ENCODE peak calls at places on chromosomes 13 and 19, in four cellular contexts. I is H9; V is CD4-positive, CD25-positive, alpha-beta regulatory T cell; R is T1000. M is an unnamed sample.
A peak's percentile ranks its signal among the peaks of the same experiment; 100 is the strongest.

GRCh38 chr19:36418287-36419001 is at the start of gene ZFP82:
- DNase-seq in I (peak; percentile 91), V (peak; percentile 73), R (peak; percentile 84), M (peak; percentile 67)

GRCh38 chr19:52722062-52723005 is 12.5 kb downstream of the ZNF611 start:
- DNase-seq in I (no peak), V (no peak), R (peak; percentile 76), M (peak; percentile 98)

GRCh38 chr13:44052843-44053607 is 173.3 kb downstream of the LACC1 start:
- DNase-seq in I (peak; percentile 42), V (no peak), R (no peak), M (peak; percentile 22)

GRCh38 chr13:39119422-39119821 is 81.2 kb downstream of the NHLRC3 start:
- DNase-seq in I (no peak), V (no peak), R (no peak), M (no peak)

GRCh38 chr13:46516624-46517318 is 36.2 kb upstream of the LRCH1 start:
- DNase-seq in I (no peak), V (no peak), R (no peak), M (no peak)

GRCh38 chr13:46831588-46832194 is 34.7 kb upstream of the ESD start:
- DNase-seq in I (no peak), V (no peak), R (no peak), M (peak; percentile 64)

GRCh38 chr19:38711726-38712153 is 32.5 kb downstream of the CAPN12 start:
- DNase-seq in I (no peak), V (no peak), R (peak; percentile 90), M (no peak)

GRCh38 chr13:56586966-56587365 is 553.8 kb upstream of the PRR20A start:
- DNase-seq in I (no peak), V (no peak), R (no peak), M (no peak)

GRCh38 chr13:30731658-30732390 is 3.5 kb upstream of the ALOX5AP start:
- DNase-seq in I (no peak), V (no peak), R (no peak), M (no peak)

GRCh38 chr13:49308104-49308875 is 60.6 kb downstream of the CDADC1 start:
- DNase-seq in I (no peak), V (no peak), R (no peak), M (peak; percentile 53)

GRCh38 chr19:41311072-41311471 is 1.1 kb downstream of the CCDC97 start:
- DNase-seq in I (no peak), V (no peak), R (no peak), M (peak; percentile 18)

GRCh38 chr13:67267136-67267535 is 37.0 kb upstream of the PCDH9 start:
- DNase-seq in I (no peak), V (no peak), R (no peak), M (no peak)

GRCh38 chr19:42140125-42140754 is 8.0 kb upstream of the POU2F2 start:
- DNase-seq in I (peak; percentile 90), V (no peak), R (peak; percentile 29), M (peak; percentile 74)

GRCh38 chr19:43532571-43532961 is 422 bp upstream of the ZNF575 start:
- DNase-seq in I (peak; percentile 48), V (no peak), R (peak; percentile 53), M (no peak)

GRCh38 chr19:11887618-11888531 is at the start of gene ZNF69:
- DNase-seq in I (peak; percentile 97), V (peak; percentile 52), R (peak; percentile 69), M (peak; percentile 30)

GRCh38 chr13:40026174-40026585 is 370.7 kb downstream of the COG6 start:
- DNase-seq in I (no peak), V (peak; percentile 32), R (no peak), M (peak; percentile 21)

GRCh38 chr13:91313103-91313502 is 34.4 kb upstream of the MIR17HG start:
- DNase-seq in I (no peak), V (peak; percentile 28), R (no peak), M (peak; percentile 2)

GRCh38 chr13:44919103-44919804 is 70.0 kb downstream of the NUFIP1 start:
- DNase-seq in I (no peak), V (no peak), R (no peak), M (no peak)

GRCh38 chr13:113209336-113209879 is at the start of gene CUL4A:
- DNase-seq in I (peak; percentile 71), V (peak; percentile 62), R (peak; percentile 88), M (peak; percentile 80)

GRCh38 chr19:12314553-12314952 is 18.9 kb downstream of the ZNF563 start:
- DNase-seq in I (no peak), V (no peak), R (no peak), M (no peak)

GRCh38 chr19:1837625-1838105 is 10.6 kb downstream of the REXO1 start:
- DNase-seq in I (peak; percentile 76), V (peak; percentile 49), R (peak; percentile 49), M (no peak)

GRCh38 chr19:31104451-31104850 is 244.8 kb downstream of the TSHZ3 start:
- DNase-seq in I (no peak), V (no peak), R (no peak), M (no peak)

GRCh38 chr19:48915757-48916156 is 15.6 kb downstream of the NUCB1 start:
- DNase-seq in I (no peak), V (no peak), R (no peak), M (no peak)

GRCh38 chr13:98521876-98522275 is 55.0 kb downstream of the STK24 start:
- DNase-seq in I (no peak), V (no peak), R (no peak), M (no peak)

GRCh38 chr19:47776568-47776967 is 1.9 kb upstream of the SELENOW start:
- DNase-seq in I (no peak), V (no peak), R (no peak), M (peak; percentile 98)

GRCh38 chr19:1851581-1852293 is 3.5 kb upstream of the REXO1 start:
- DNase-seq in I (no peak), V (peak; percentile 74), R (no peak), M (no peak)

GRCh38 chr13:101292711-101293110 is 123.6 kb downstream of the NALCN start:
- DNase-seq in I (no peak), V (no peak), R (no peak), M (no peak)